ENCODE peak calls at places on chromosomes 1 and 21, in five cellular contexts. I is IMR-90, A is SJSA1, G is HCT116, T is ascending aorta. E is an unnamed sample.

GRCh38 chr1:211925016-211925415 is 94.5 kb upstream of the LPGAT1 start:
- DNase-seq in I (no peak), A (no peak), G (no peak), T (no peak), E (peak)

GRCh38 chr1:99965646-99966375 is 4.0 kb upstream of the SLC35A3 start:
- DNase-seq in I (no peak), A (no peak), G (no peak), T (no peak), E (no peak)

GRCh38 chr1:87093286-87093685 is 178.9 kb downstream of the HS2ST1 start:
- DNase-seq in I (peak), A (peak), G (no peak), T (no peak), E (no peak)

GRCh38 chr1:29123871-29124365 is at the start of gene TMEM200B:
- DNase-seq in I (no peak), A (no peak), G (no peak), T (no peak), E (no peak)

GRCh38 chr1:58837886-58838285 is 54.0 kb upstream of the JUN start:
- DNase-seq in I (no peak), A (no peak), G (no peak), T (no peak), E (no peak)

GRCh38 chr1:174764186-174764585 is 235.6 kb upstream of the CACYBP start:
- DNase-seq in I (no peak), A (no peak), G (no peak), T (no peak), E (no peak)

GRCh38 chr1:53957231-53957818 is 11.2 kb downstream of the LRRC42 start:
- DNase-seq in I (peak), A (peak), G (peak), T (no peak), E (no peak)

GRCh38 chr1:52474807-52475206 is 70.4 kb downstream of the PRPF38A start:
- DNase-seq in I (no peak), A (no peak), G (no peak), T (no peak), E (no peak)

GRCh38 chr1:182698977-182699672 is 14.7 kb upstream of the RGS8 start:
- DNase-seq in I (no peak), A (no peak), G (no peak), T (peak), E (no peak)

GRCh38 chr1:79190074-79190473 is 183.5 kb upstream of the ADGRL4 start:
- DNase-seq in I (peak), A (no peak), G (no peak), T (no peak), E (no peak)

GRCh38 chr1:214341459-214341858 is 60.5 kb downstream of the SMYD2 start:
- DNase-seq in I (no peak), A (no peak), G (no peak), T (no peak), E (no peak)

GRCh38 chr21:25412090-25412489 is 195.2 kb downstream of the MRPL39 start:
- DNase-seq in I (peak), A (no peak), G (no peak), T (no peak), E (no peak)

GRCh38 chr1:114215426-114215825 is 61.8 kb upstream of the SYT6 start:
- DNase-seq in I (no peak), A (no peak), G (no peak), T (no peak), E (no peak)

GRCh38 chr1:231390071-231390470 is 32.0 kb downstream of the EGLN1 start:
- DNase-seq in I (peak), A (peak), G (no peak), T (no peak), E (no peak)

GRCh38 chr1:172154571-172154970 is 265.9 kb upstream of the C1orf105 start:
- DNase-seq in I (peak), A (peak), G (no peak), T (no peak), E (no peak)

GRCh38 chr1:22184892-22185612 is 42.2 kb upstream of the WNT4 start:
- DNase-seq in I (no peak), A (no peak), G (no peak), T (no peak), E (no peak)

GRCh38 chr1:101112051-101112770 is 86.6 kb upstream of the DPH5 start:
- DNase-seq in I (no peak), A (no peak), G (no peak), T (peak), E (no peak)
- H3K27ac ChIP-seq in I (no peak), A (no peak), G (no peak), T (no peak), E (no peak)

GRCh38 chr1:30745156-30745833 is 12.3 kb downstream of the LAPTM5 start:
- DNase-seq in I (no peak), A (no peak), G (no peak), T (no peak), E (no peak)

GRCh38 chr1:30745834-30746208 is 11.8 kb downstream of the LAPTM5 start:
- DNase-seq in I (no peak), A (no peak), G (no peak), T (no peak), E (no peak)

GRCh38 chr1:30748098-30748698 is 9.4 kb downstream of the LAPTM5 start:
- DNase-seq in I (no peak), A (no peak), G (no peak), T (no peak), E (peak)

GRCh38 chr1:30747028-30748008 is 10.3 kb downstream of the LAPTM5 start:
- DNase-seq in I (no peak), A (no peak), G (no peak), T (no peak), E (no peak)

GRCh38 chr1:30746212-30747027 is 11.2 kb downstream of the LAPTM5 start:
- DNase-seq in I (no peak), A (no peak), G (no peak), T (no peak), E (no peak)
- H3K27ac ChIP-seq in I (no peak), A (no peak), G (no peak), T (peak), E (no peak)

GRCh38 chr1:93816970-93817738 is 61.9 kb downstream of the DNTTIP2 start:
- DNase-seq in I (peak), A (no peak), G (no peak), T (peak), E (no peak)

GRCh38 chr1:93820554-93821411 is 58.2 kb downstream of the DNTTIP2 start:
- DNase-seq in I (no peak), A (no peak), G (no peak), T (peak), E (no peak)

GRCh38 chr1:93818570-93818959 is 60.4 kb downstream of the DNTTIP2 start:
- DNase-seq in I (no peak), A (no peak), G (no peak), T (no peak), E (no peak)

GRCh38 chr1:93815738-93816110 is 63.3 kb downstream of the DNTTIP2 start:
- DNase-seq in I (no peak), A (no peak), G (no peak), T (peak), E (no peak)

GRCh38 chr1:93817819-93818569 is 61.0 kb downstream of the DNTTIP2 start:
- DNase-seq in I (no peak), A (no peak), G (no peak), T (peak), E (peak)
- H3K27ac ChIP-seq in I (no peak), A (no peak), G (no peak), T (no peak), E (peak)

GRCh38 chr1:98733782-98734112 is 72.2 kb downstream of the SNX7 start:
- DNase-seq in I (peak), A (no peak), G (no peak), T (no peak), E (no peak)
- H3K27ac ChIP-seq in I (no peak), A (no peak), G (no peak), T (no peak), E (no peak)